ENCODE peak calls at places on chromosomes 4 and X, in five cellular contexts. O is neural progenitor cell; K is SJSA1; A is CD4-positive, CD25-positive, alpha-beta regulatory T cell; F is hepatocyte. L is an unnamed sample. For H3K4me1 and H3K27me3, the result is how much of the 10 kb centered on the place peaks cover.

GRCh38 chrX:10512741-10513140 is 107.6 kb downstream of the MID1 start:
- DNase-seq in K (no peak), A (no peak), O (no peak), F (no peak), L (no peak)

GRCh38 chrX:105331244-105331643 is 110.8 kb upstream of the TEX13A start:
- DNase-seq in O (no peak), A (no peak), F (no peak), K (no peak), L (no peak)

GRCh38 chr4:7422098-7422897 is 12.4 kb downstream of the PSAPL1 start:
- DNase-seq in K (peak), O (no peak), A (no peak), F (no peak), L (no peak)

GRCh38 chr4:78207951-78208350 is 150.8 kb downstream of the FRAS1 start:
- DNase-seq in A (no peak), O (no peak), K (no peak), F (no peak), L (no peak)

GRCh38 chrX:10922158-10922557 is 189.0 kb upstream of the HCCS start:
- DNase-seq in O (no peak), A (no peak), K (peak), F (peak), L (no peak)

GRCh38 chr4:10179957-10180602 is 63.5 kb upstream of the WDR1 start:
- DNase-seq in O (no peak), K (no peak), F (no peak), A (no peak), L (no peak)

GRCh38 chr4:92183825-92184224 is 119.9 kb upstream of the GRID2 start:
- DNase-seq in A (no peak), F (no peak), O (no peak), K (no peak), L (no peak)

GRCh38 chr4:17494258-17494657 is 17.6 kb downstream of the QDPR start:
- DNase-seq in F (peak), A (no peak), O (no peak), K (no peak), L (no peak)

GRCh38 chr4:107747748-107748486 is 27.9 kb upstream of the PAPSS1 start:
- DNase-seq in O (no peak), F (no peak), K (no peak), A (no peak), L (no peak)

GRCh38 chr4:150794706-150795105 is 212.8 kb downstream of the MAB21L2 start:
- DNase-seq in A (no peak), F (no peak), K (no peak), O (no peak), L (no peak)

GRCh38 chr4:168881754-168882153 is 128.3 kb downstream of the CBR4 start:
- DNase-seq in A (no peak), F (no peak), O (no peak), K (no peak), L (no peak)

GRCh38 chr4:58139269-58139668 is 1029.1 kb upstream of the IGFBP7 start:
- DNase-seq in K (no peak), A (no peak), O (no peak), F (no peak), L (no peak)

GRCh38 chr4:46844325-46844917 is 64.6 kb downstream of the COX7B2 start:
- DNase-seq in K (peak), F (peak), A (no peak), O (peak), L (peak)

GRCh38 chr4:108272566-108272965 is 103.8 kb upstream of the LEF1 start:
- DNase-seq in F (no peak), A (no peak), O (no peak), K (peak), L (no peak)

GRCh38 chr4:174467107-174467506 is 55.2 kb downstream of the HPGD start:
- DNase-seq in A (no peak), O (no peak), F (no peak), K (no peak), L (no peak)

GRCh38 chr4:76690091-76690905 is 207.6 kb downstream of the SOWAHB start:
- DNase-seq in A (no peak), K (no peak), O (no peak), F (peak), L (no peak)

GRCh38 chr4:37762294-37763163 is 64.0 kb upstream of the PGM2 start:
- DNase-seq in F (peak), A (no peak), O (peak), K (no peak), L (peak)

GRCh38 chr4:120809518-120809917 is 113.0 kb downstream of the PRDM5 start:
- DNase-seq in F (no peak), K (no peak), A (no peak), O (no peak), L (no peak)

GRCh38 chrX:3346436-3347329 is at the start of gene MXRA5:
- DNase-seq in F (peak), O (peak), A (no peak), K (no peak), L (no peak)

GRCh38 chr4:76559236-76560071 is 124.4 kb downstream of the SHROOM3 start:
- DNase-seq in K (no peak), A (no peak), F (no peak), O (peak), L (peak)

GRCh38 chr4:9384126-9384525 is 21.2 kb downstream of the USP17L30 start:
- DNase-seq in O (no peak), F (no peak), A (no peak), K (no peak), L (no peak)

GRCh38 chrX:109886122-109886761 is 116.7 kb upstream of the TMEM164 start:
- DNase-seq in A (no peak), F (peak), O (peak), K (peak), L (peak)

GRCh38 chr4:47213971-47214370 is 182.6 kb downstream of the GABRB1 start:
- DNase-seq in K (peak), A (no peak), O (no peak), F (peak), L (no peak)

GRCh38 chr4:38097818-38098217 is 137.6 kb downstream of the PTTG2 start:
- DNase-seq in A (no peak), F (no peak), K (no peak), O (no peak), L (no peak)

GRCh38 chrX:281166-281999 is at the start of gene PLCXD1:
- DNase-seq in K (peak), F (peak), O (peak), A (no peak), L (peak)

GRCh38 chr4:53309321-53310020 is 56.4 kb downstream of the SCFD2 start:
- DNase-seq in F (no peak), A (no peak), O (no peak), K (no peak), L (no peak)

GRCh38 chrX:104343408-104344129 is 88.8 kb upstream of the ESX1 start:
- DNase-seq in K (peak), A (no peak), F (peak), O (peak), L (peak)

GRCh38 chr4:6372649-6373525 is 99.5 kb downstream of the PPP2R2C start:
- DNase-seq in K (no peak), O (peak), F (peak), A (peak), L (peak)

GRCh38 chrX:45063319-45064095 is 137.2 kb downstream of the DIPK2B start:
- DNase-seq in K (no peak), F (peak), O (no peak), A (no peak), L (no peak)

GRCh38 chrX:27660878-27661277 is 70.7 kb downstream of the DCAF8L2 start:
- DNase-seq in F (no peak), O (no peak), K (no peak), A (no peak), L (no peak)

GRCh38 chr4:167826281-167826680 is 266.1 kb upstream of the ANXA10 start:
- DNase-seq in O (no peak), K (no peak), F (no peak), A (no peak), L (no peak)

GRCh38 chr4:88759039-88759631 is 61.5 kb upstream of the NAP1L5 start:
- DNase-seq in K (no peak), A (no peak), O (peak), F (peak), L (peak)

GRCh38 chr4:156941940-156942548 is 29.6 kb downstream of the PDGFC start:
- DNase-seq in K (peak), A (no peak), O (peak), F (peak), L (peak)

GRCh38 chr4:184795214-184795844 is 30.4 kb downstream of the ACSL1 start:
- DNase-seq in A (no peak), K (no peak), O (no peak), F (no peak), L (no peak)

GRCh38 chr4:47002593-47002992 is 9.2 kb upstream of the GABRA4 start:
- DNase-seq in O (no peak), K (no peak), A (no peak), F (no peak), L (no peak)

GRCh38 chr4:23962462-23962861 is 72.6 kb upstream of the PPARGC1A start:
- DNase-seq in F (peak), A (no peak), O (no peak), K (no peak), L (no peak)

GRCh38 chr4:77599378-77599777 is 6.2 kb upstream of the CXCL13 start:
- DNase-seq in O (peak), A (no peak), K (peak), F (peak), L (peak)

GRCh38 chr4:147825451-147826287 is 93.8 kb downstream of the ARHGAP10 start:
- DNase-seq in F (no peak), K (no peak), A (no peak), O (no peak), L (peak)

DNA sequence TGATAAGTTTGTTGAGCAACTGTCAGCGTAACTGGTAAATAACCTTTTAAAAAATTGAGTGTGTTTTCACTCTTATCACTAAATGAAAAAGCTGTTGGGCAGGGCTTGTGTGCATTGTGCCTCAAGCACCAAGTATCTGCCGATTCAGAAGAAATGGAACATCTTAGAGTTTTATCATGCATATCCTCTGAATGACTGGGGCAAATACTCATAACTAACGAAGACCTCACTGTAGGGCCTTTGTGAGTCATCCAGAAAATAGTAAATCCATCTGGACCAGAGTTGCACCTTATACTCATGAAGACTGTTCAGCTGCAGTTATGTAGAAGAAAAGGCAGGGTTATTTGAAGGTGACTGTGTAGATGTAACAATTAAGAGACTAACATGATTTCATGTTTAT is 222.1 kb downstream of the CAMK2D start:
- DNase-seq in K (no peak), A (no peak), O (no peak), F (no peak), L (no peak)
- H3K4me1 ChIP-seq in K (under half), A (under half), O (under half), F (under half), L (under half)

DNA sequence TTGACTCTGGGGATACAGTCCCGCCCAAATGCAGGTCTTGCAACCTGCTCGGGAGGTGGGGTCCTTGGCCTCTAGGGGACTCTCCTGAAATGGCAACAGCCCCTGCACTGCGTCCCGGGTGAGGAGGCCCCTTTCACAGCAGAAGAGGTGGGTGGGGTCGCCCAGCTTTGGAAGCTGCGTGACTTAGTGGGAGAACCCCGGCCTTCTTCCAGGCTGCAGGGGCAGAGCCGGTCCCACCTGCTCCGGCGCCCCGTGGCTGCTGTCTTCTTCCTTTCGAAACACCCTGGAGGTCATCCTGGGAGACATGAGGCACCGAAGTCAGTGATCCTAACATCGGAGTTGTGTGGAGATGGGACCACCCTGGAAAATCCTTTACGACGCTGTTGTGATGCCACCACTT is 103.7 kb upstream of the ADRA2C start:
- DNase-seq in F (no peak), O (no peak), A (no peak), K (no peak), L (no peak)
- H3K27me3 ChIP-seq in F (under half), O (under half), A (under half), K (under half), L (under half)

DNA sequence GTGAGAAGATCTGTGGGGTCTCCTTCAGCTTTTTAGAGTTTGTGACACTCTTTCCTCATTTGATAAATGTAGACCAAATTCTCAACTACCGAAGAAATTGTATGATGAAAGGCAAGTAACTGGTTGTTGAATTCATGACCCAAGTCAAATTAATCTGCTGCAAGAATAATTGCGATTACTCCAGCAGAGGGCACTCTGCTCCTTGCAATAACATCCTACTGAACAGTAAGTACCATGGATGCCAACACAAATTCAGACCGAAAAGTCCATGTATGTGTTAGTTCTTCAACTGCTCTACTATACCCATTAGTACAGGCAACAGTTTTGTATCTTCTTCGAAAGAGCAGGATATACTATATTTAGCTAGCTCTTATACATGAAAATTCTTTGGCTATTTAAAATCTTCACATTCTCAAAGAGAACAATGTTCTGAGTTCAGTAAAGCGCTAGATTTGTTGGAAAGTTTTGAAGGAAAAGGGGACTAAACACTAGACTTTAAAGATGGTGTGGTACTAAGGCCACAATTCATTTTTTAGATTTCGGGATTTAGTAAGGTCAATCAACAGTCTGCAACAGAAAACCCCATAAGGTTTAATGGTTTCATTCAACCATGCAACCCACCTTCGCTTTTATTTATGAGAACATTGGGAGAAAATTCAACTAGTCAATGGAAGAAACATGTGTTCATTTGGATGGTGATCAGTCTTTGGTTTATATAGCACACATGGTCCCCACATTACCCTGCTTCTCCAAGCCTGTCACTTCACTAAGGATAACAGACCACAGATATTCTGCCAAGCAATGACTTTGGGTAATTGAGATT is 105.4 kb upstream of the TBC1D9 start:
- DNase-seq in F (peak), A (peak), O (peak), K (peak), L (peak)
- H3K4me3 ChIP-seq in F (no peak), A (no peak), O (no peak), K (no peak), L (no peak)

GRCh38 chrX:139823806-139824205 is 109.0 kb downstream of the ATP11C start:
- DNase-seq in O (no peak), K (peak), A (no peak), F (no peak), L (peak)
- H3K4me1 ChIP-seq in O (under half), K (under half), A (under half), F (under half), L (under half)